ENCODE peak calls at places on chromosomes 13 and 19, in nine cellular contexts. One of them, this sample, is unnamed. For H3K27me3 and H3K36me3, the result is how much of the 10 kb centered on the place peaks cover.

GRCh38 chr19:2848625-2849024 is 7.3 kb downstream of the ZNF555 start:
- DNase-seq in tibial nerve: no peak
- DNase-seq in WERI-Rb-1: no peak
- DNase-seq in uterus: no peak
- DNase-seq in right atrium auricular region: no peak
- DNase-seq in tibial artery: no peak
- DNase-seq in gastrocnemius medialis: no peak
- DNase-seq in cardiac muscle cell: no peak
- DNase-seq in lung: no peak
- DNase-seq in this sample: no peak

GRCh38 chr19:8518536-8518935 is 4.6 kb upstream of the ZNF414 start:
- DNase-seq in tibial nerve: no peak
- DNase-seq in WERI-Rb-1: no peak
- DNase-seq in uterus: no peak
- DNase-seq in right atrium auricular region: no peak
- DNase-seq in tibial artery: no peak
- DNase-seq in gastrocnemius medialis: no peak
- DNase-seq in cardiac muscle cell: no peak
- DNase-seq in lung: no peak
- DNase-seq in this sample: no peak

GRCh38 chr13:45681101-45681500 is 21.0 kb upstream of the CBY2 start:
- DNase-seq in tibial nerve: no peak
- DNase-seq in WERI-Rb-1: no peak
- DNase-seq in uterus: peak
- DNase-seq in right atrium auricular region: no peak
- DNase-seq in tibial artery: no peak
- DNase-seq in gastrocnemius medialis: no peak
- DNase-seq in cardiac muscle cell: no peak
- DNase-seq in lung: no peak
- DNase-seq in this sample: no peak

GRCh38 chr13:44449999-44450821 is 76.6 kb downstream of the SERP2 start:
- DNase-seq in tibial nerve: no peak
- DNase-seq in WERI-Rb-1: no peak
- DNase-seq in uterus: no peak
- DNase-seq in right atrium auricular region: no peak
- DNase-seq in tibial artery: no peak
- DNase-seq in gastrocnemius medialis: peak
- DNase-seq in cardiac muscle cell: no peak
- DNase-seq in lung: no peak
- DNase-seq in this sample: no peak

GRCh38 chr19:39406656-39407393 is at the start of gene ZFP36:
- DNase-seq in tibial nerve: peak
- DNase-seq in WERI-Rb-1: peak
- DNase-seq in uterus: peak
- DNase-seq in right atrium auricular region: peak
- DNase-seq in tibial artery: peak
- DNase-seq in gastrocnemius medialis: peak
- DNase-seq in cardiac muscle cell: peak
- DNase-seq in lung: peak
- DNase-seq in this sample: peak

GRCh38 chr19:7527516-7528191 is 5.2 kb downstream of the MCOLN1 start:
- DNase-seq in tibial nerve: no peak
- DNase-seq in WERI-Rb-1: no peak
- DNase-seq in uterus: no peak
- DNase-seq in right atrium auricular region: no peak
- DNase-seq in tibial artery: no peak
- DNase-seq in gastrocnemius medialis: no peak
- DNase-seq in cardiac muscle cell: no peak
- DNase-seq in lung: no peak
- DNase-seq in this sample: peak

GRCh38 chr19:11269408-11269807 is 7.1 kb upstream of the DOCK6 start:
- DNase-seq in tibial nerve: no peak
- DNase-seq in WERI-Rb-1: no peak
- DNase-seq in uterus: no peak
- DNase-seq in right atrium auricular region: no peak
- DNase-seq in tibial artery: no peak
- DNase-seq in gastrocnemius medialis: no peak
- DNase-seq in cardiac muscle cell: no peak
- DNase-seq in lung: no peak
- DNase-seq in this sample: no peak

GRCh38 chr19:6260912-6261636 is 18.7 kb downstream of the MLLT1 start:
- DNase-seq in tibial nerve: no peak
- DNase-seq in WERI-Rb-1: peak
- DNase-seq in uterus: no peak
- DNase-seq in right atrium auricular region: no peak
- DNase-seq in tibial artery: no peak
- DNase-seq in gastrocnemius medialis: no peak
- DNase-seq in cardiac muscle cell: no peak
- DNase-seq in lung: no peak
- DNase-seq in this sample: peak

GRCh38 chr19:38335949-38336637 is 463 bp downstream of the CATSPERG start:
- DNase-seq in tibial nerve: peak
- DNase-seq in WERI-Rb-1: peak
- DNase-seq in uterus: peak
- DNase-seq in right atrium auricular region: peak
- DNase-seq in tibial artery: peak
- DNase-seq in gastrocnemius medialis: peak
- DNase-seq in cardiac muscle cell: peak
- DNase-seq in lung: peak
- DNase-seq in this sample: peak

DNA sequence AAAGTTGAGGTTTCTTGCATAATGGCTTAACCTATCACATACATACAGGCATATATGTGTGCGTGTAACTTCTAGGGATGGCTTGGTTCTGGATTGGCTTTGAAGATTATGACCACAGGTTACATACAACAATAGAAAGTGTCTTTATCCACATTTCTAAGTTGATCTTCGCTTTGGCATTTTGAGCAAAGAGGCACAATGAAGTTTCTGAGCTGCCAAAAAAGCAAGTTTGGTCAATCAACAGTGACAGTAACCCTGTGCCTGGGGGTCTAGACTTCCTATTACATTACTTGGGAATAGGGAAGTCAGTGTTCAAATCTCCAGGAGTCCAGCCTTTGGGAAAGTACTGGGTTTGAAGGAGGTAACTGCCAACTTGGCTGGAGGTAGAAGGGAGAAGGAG is 3.1 kb upstream of the SOX1 start:
- DNase-seq in tibial nerve: no peak
- DNase-seq in WERI-Rb-1: no peak
- DNase-seq in uterus: no peak
- DNase-seq in right atrium auricular region: no peak
- DNase-seq in tibial artery: no peak
- DNase-seq in gastrocnemius medialis: no peak
- DNase-seq in cardiac muscle cell: no peak
- DNase-seq in lung: no peak
- DNase-seq in this sample: no peak
- H3K27me3 ChIP-seq in tibial nerve: under half
- H3K27me3 ChIP-seq in WERI-Rb-1: half or more
- H3K27me3 ChIP-seq in uterus: under half
- H3K27me3 ChIP-seq in right atrium auricular region: under half
- H3K27me3 ChIP-seq in tibial artery: half or more
- H3K27me3 ChIP-seq in gastrocnemius medialis: half or more
- H3K27me3 ChIP-seq in cardiac muscle cell: half or more
- H3K27me3 ChIP-seq in lung: half or more
- H3K27me3 ChIP-seq in this sample: half or more

GRCh38 chr19:41239363-41239762 is 20.3 kb downstream of the AXL start:
- DNase-seq in tibial nerve: no peak
- DNase-seq in WERI-Rb-1: no peak
- DNase-seq in uterus: no peak
- DNase-seq in right atrium auricular region: no peak
- DNase-seq in tibial artery: no peak
- DNase-seq in gastrocnemius medialis: no peak
- DNase-seq in cardiac muscle cell: no peak
- DNase-seq in lung: no peak
- DNase-seq in this sample: no peak
- H3K36me3 ChIP-seq in tibial nerve: half or more
- H3K36me3 ChIP-seq in WERI-Rb-1: under half
- H3K36me3 ChIP-seq in uterus: under half
- H3K36me3 ChIP-seq in right atrium auricular region: half or more
- H3K36me3 ChIP-seq in tibial artery: half or more
- H3K36me3 ChIP-seq in gastrocnemius medialis: under half
- H3K36me3 ChIP-seq in cardiac muscle cell: under half
- H3K36me3 ChIP-seq in lung: under half
- H3K36me3 ChIP-seq in this sample: under half

DNA sequence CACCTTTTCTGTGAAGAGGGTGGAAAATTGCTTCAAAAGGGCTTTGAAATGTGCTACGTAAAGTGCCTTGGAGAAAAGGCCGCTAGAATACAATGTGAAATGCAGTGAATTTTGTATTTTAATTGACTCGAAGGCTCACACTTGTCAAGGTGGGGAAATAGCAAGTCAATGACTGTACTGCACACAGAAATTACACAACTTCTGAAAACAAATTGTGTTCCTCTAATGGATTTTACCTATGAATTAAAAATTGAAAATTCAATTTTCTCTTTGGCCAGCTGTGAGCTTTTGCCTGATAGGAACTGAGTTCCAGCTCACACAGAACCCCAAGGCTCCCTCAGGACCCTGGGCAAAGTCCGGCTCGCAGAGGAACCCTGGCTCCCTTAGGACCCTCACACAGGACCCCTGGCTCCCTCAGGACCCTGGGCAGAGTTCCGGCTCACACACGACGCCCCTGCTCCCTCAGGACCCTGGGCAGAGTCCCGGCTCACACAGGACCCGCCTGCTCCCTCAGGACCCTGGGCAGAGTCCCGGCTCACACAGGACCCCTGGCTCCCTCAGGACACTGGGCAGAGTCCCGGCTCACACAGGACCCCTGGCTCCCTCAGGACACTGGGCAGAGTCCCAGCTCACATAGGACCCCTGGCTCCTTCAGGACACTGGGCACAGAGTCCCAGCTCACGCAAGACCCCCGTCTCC is 324.9 kb downstream of the UQCRFS1 start:
- DNase-seq in tibial nerve: no peak
- DNase-seq in WERI-Rb-1: no peak
- DNase-seq in uterus: no peak
- DNase-seq in right atrium auricular region: no peak
- DNase-seq in tibial artery: no peak
- DNase-seq in gastrocnemius medialis: no peak
- DNase-seq in cardiac muscle cell: peak
- DNase-seq in lung: no peak
- DNase-seq in this sample: no peak
- H3K27me3 ChIP-seq in tibial nerve: under half
- H3K27me3 ChIP-seq in WERI-Rb-1: half or more
- H3K27me3 ChIP-seq in uterus: under half
- H3K27me3 ChIP-seq in right atrium auricular region: under half
- H3K27me3 ChIP-seq in tibial artery: under half
- H3K27me3 ChIP-seq in gastrocnemius medialis: under half
- H3K27me3 ChIP-seq in cardiac muscle cell: under half
- H3K27me3 ChIP-seq in lung: under half
- H3K27me3 ChIP-seq in this sample: under half

DNA sequence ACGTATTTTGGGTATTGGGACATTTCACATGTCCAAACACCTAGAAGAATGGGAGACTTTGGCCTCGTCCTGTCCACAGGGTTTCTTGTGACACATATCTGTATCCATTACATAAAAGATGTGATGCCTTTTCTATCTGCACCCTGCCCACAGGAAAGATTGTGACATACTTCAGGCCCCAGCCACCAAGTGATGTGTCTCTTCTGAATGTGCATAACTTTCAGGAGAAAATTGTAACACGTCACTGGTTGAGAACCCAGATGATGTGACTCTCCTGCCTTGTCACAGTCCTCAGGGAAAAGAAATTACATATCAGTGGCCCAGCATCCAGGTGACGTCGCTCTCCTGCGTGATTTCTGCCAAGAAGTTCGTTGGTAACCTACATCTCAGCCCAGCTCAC is 21.0 kb upstream of the ZNF681 start:
- DNase-seq in tibial nerve: no peak
- DNase-seq in WERI-Rb-1: no peak
- DNase-seq in uterus: no peak
- DNase-seq in right atrium auricular region: peak
- DNase-seq in tibial artery: no peak
- DNase-seq in gastrocnemius medialis: no peak
- DNase-seq in cardiac muscle cell: no peak
- DNase-seq in lung: peak
- DNase-seq in this sample: no peak
- H3K36me3 ChIP-seq in tibial nerve: under half
- H3K36me3 ChIP-seq in WERI-Rb-1: under half
- H3K36me3 ChIP-seq in uterus: under half
- H3K36me3 ChIP-seq in right atrium auricular region: under half
- H3K36me3 ChIP-seq in tibial artery: under half
- H3K36me3 ChIP-seq in gastrocnemius medialis: under half
- H3K36me3 ChIP-seq in cardiac muscle cell: under half
- H3K36me3 ChIP-seq in lung: under half
- H3K36me3 ChIP-seq in this sample: half or more

GRCh38 chr19:50696065-50696425 is 23.6 kb downstream of the SHANK1 start:
- DNase-seq in tibial nerve: no peak
- DNase-seq in WERI-Rb-1: no peak
- DNase-seq in uterus: no peak
- DNase-seq in right atrium auricular region: no peak
- DNase-seq in tibial artery: no peak
- DNase-seq in gastrocnemius medialis: no peak
- DNase-seq in cardiac muscle cell: no peak
- DNase-seq in lung: no peak
- DNase-seq in this sample: no peak
- H3K27me3 ChIP-seq in tibial nerve: under half
- H3K27me3 ChIP-seq in WERI-Rb-1: under half
- H3K27me3 ChIP-seq in uterus: under half
- H3K27me3 ChIP-seq in right atrium auricular region: under half
- H3K27me3 ChIP-seq in tibial artery: half or more
- H3K27me3 ChIP-seq in gastrocnemius medialis: under half
- H3K27me3 ChIP-seq in cardiac muscle cell: half or more
- H3K27me3 ChIP-seq in lung: under half
- H3K27me3 ChIP-seq in this sample: half or more

DNA sequence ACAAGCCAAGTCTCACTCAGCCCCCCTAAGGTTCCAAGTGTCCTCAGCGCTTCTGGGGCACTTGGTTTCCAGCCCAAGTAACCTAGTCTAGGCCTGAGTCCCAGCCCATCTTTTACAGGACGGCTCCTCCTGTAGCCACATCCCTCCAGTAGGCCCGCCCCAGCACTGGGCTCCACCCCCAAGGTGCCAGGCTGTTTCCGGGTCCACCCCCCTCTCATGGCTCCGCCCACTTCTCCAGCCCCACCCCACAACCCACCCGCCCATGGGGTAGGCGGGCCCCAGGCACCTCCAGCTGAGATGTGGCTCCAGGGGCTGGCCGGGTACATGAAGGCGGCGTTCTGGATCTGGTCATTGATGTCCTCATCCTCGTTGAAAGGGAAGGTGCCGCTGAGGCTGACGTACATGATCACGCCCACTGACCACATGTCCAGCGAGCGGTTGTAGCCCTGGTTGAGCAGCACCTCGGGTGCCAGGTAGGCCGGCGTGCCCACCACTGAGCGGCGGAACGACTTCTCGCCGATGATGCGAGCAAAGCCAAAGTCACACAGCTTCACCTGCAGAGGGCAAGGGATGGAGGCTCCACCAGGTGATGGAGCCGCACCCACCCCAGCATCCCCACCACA is 17.2 kb upstream of the DACT3 start:
- DNase-seq in tibial nerve: no peak
- DNase-seq in WERI-Rb-1: peak
- DNase-seq in uterus: no peak
- DNase-seq in right atrium auricular region: no peak
- DNase-seq in tibial artery: no peak
- DNase-seq in gastrocnemius medialis: no peak
- DNase-seq in cardiac muscle cell: peak
- DNase-seq in lung: no peak
- DNase-seq in this sample: peak
- H3K36me3 ChIP-seq in tibial nerve: half or more
- H3K36me3 ChIP-seq in WERI-Rb-1: under half
- H3K36me3 ChIP-seq in uterus: under half
- H3K36me3 ChIP-seq in right atrium auricular region: under half
- H3K36me3 ChIP-seq in tibial artery: half or more
- H3K36me3 ChIP-seq in gastrocnemius medialis: under half
- H3K36me3 ChIP-seq in cardiac muscle cell: under half
- H3K36me3 ChIP-seq in lung: under half
- H3K36me3 ChIP-seq in this sample: under half

This sample was measured in H7.